ENCODE peak calls at places on chromosomes 7 and 10, in four cellular contexts. P, B, L and G are unnamed samples. For H3K27me3, the result is how much of the 10 kb centered on the place peaks cover.

GRCh38 chr10:4766449-4766848 is 59.6 kb upstream of the AKR1E2 start:
- DNase-seq in P (no peak), L (no peak), B (no peak), G (no peak)

GRCh38 chr10:60574388-60574787 is 184.7 kb upstream of the ANK3 start:
- DNase-seq in L (no peak), P (no peak), B (no peak), G (no peak)

GRCh38 chr7:158384746-158385145 is 202.9 kb downstream of the PTPRN2 start:
- DNase-seq in P (no peak), L (no peak), B (no peak), G (no peak)

GRCh38 chr10:20598590-20598989 is 298.5 kb downstream of the NEBL start:
- DNase-seq in P (no peak), B (peak), L (no peak), G (no peak)

GRCh38 chr10:95290801-95291633 is at the start of gene PDLIM1:
- DNase-seq in P (peak), L (peak), B (no peak), G (no peak)

GRCh38 chr10:119494224-119495060 is 48.1 kb downstream of the RGS10 start:
- DNase-seq in B (no peak), P (no peak), L (no peak), G (no peak)

GRCh38 chr10:12950583-12951128 is 50.9 kb downstream of the CCDC3 start:
- DNase-seq in L (no peak), B (no peak), P (no peak), G (no peak)

GRCh38 chr7:135178364-135178763 is 7.9 kb upstream of the CYREN start:
- DNase-seq in L (no peak), P (no peak), B (no peak), G (no peak)

GRCh38 chr7:2551418-2551817 is 3.9 kb downstream of the BRAT1 start:
- DNase-seq in P (no peak), B (no peak), L (no peak), G (no peak)

GRCh38 chr10:119327096-119327745 is 119.8 kb downstream of the GRK5 start:
- DNase-seq in B (no peak), L (no peak), P (no peak), G (no peak)

GRCh38 chr10:79331226-79331625 is 16.0 kb upstream of the PPIF start:
- DNase-seq in L (no peak), B (no peak), P (no peak), G (no peak)

GRCh38 chr10:127129104-127129503 is 67.3 kb downstream of the INSYN2A start:
- DNase-seq in B (no peak), P (no peak), L (no peak), G (no peak)

GRCh38 chr7:10412426-10413019 is 561.1 kb upstream of the PHF14 start:
- DNase-seq in L (peak), P (peak), B (no peak), G (peak)

GRCh38 chr10:60629332-60629731 is 148.9 kb upstream of the CDK1 start:
- DNase-seq in B (no peak), P (no peak), L (no peak), G (no peak)

GRCh38 chr7:108890862-108891261 is 321.2 kb downstream of the DNAJB9 start:
- DNase-seq in B (no peak), P (no peak), L (peak), G (no peak)

GRCh38 chr7:84368122-84368521 is 173.5 kb upstream of the SEMA3A start:
- DNase-seq in B (no peak), L (no peak), P (no peak), G (no peak)

GRCh38 chr10:68096913-68097509 is 12.3 kb upstream of the MYPN start:
- DNase-seq in L (no peak), P (no peak), B (peak), G (peak)

GRCh38 chr10:3074985-3075600 is 7.7 kb downstream of the PFKP start:
- DNase-seq in B (no peak), L (no peak), P (no peak), G (no peak)

GRCh38 chr10:75803816-75804576 is 372.6 kb downstream of the LRMDA start:
- DNase-seq in L (no peak), P (no peak), B (no peak), G (no peak)

GRCh38 chr10:50558368-50558767 is 65.4 kb downstream of the SGMS1 start:
- DNase-seq in B (no peak), L (no peak), P (no peak), G (no peak)

GRCh38 chr10:34998940-34999339 is 91.2 kb downstream of the CUL2 start:
- DNase-seq in P (no peak), L (no peak), B (no peak), G (no peak)

GRCh38 chr10:28089467-28089866 is 90.6 kb upstream of the ODAD2 start:
- DNase-seq in B (no peak), L (no peak), P (no peak), G (peak)

GRCh38 chr7:69751026-69751425 is 152.8 kb downstream of the AUTS2 start:
- DNase-seq in B (no peak), P (no peak), L (no peak), G (no peak)

GRCh38 chr7:87507446-87507845 is 32.0 kb upstream of the ABCB4 start:
- DNase-seq in P (no peak), B (no peak), L (peak), G (no peak)

GRCh38 chr10:122492955-122493597 is 31.7 kb downstream of the HTRA1 start:
- DNase-seq in P (no peak), L (no peak), B (no peak), G (no peak)

GRCh38 chr10:129673292-129673691 is 206.3 kb downstream of the MGMT start:
- DNase-seq in P (no peak), L (no peak), B (no peak), G (no peak)

GRCh38 chr10:42988517-42989395 is 88.1 kb upstream of the RET start:
- DNase-seq in B (no peak), P (peak), L (no peak), G (no peak)

GRCh38 chr10:30784521-30784895 is 155.0 kb upstream of the LYZL2 start:
- DNase-seq in B (no peak), P (no peak), L (no peak), G (no peak)

GRCh38 chr10:47207280-47207613 is 92.8 kb upstream of the GDF10 start:
- DNase-seq in L (peak), P (no peak), B (no peak), G (no peak)

GRCh38 chr10:92411406-92411805 is 120.4 kb downstream of the MARCHF5 start:
- DNase-seq in B (no peak), P (no peak), L (no peak), G (no peak)

GRCh38 chr10:88089498-88089897 is 226.1 kb downstream of the PTEN start:
- DNase-seq in P (no peak), L (no peak), B (no peak), G (no peak)

GRCh38 chr10:5343561-5343960 is 21.2 kb upstream of the UCN3 start:
- DNase-seq in P (no peak), B (no peak), L (peak), G (no peak)

GRCh38 chr7:132084776-132085388 is 491.4 kb downstream of the PLXNA4 start:
- DNase-seq in P (peak), L (peak), B (no peak), G (peak)
- TF ChIP-seq JUND in P (no peak), L (no peak), B (no peak), G (no peak)

GRCh38 chr10:100728928-100729876 is 16.2 kb upstream of the PAX2 start:
- DNase-seq in L (peak), B (no peak), P (peak), G (peak)

GRCh38 chr10:100733319-100733718 is 12.1 kb upstream of the PAX2 start:
- DNase-seq in P (no peak), L (no peak), B (no peak), G (no peak)

GRCh38 chr10:100729877-100730738 is 15.3 kb upstream of the PAX2 start:
- DNase-seq in P (no peak), B (no peak), L (no peak), G (no peak)

GRCh38 chr10:100731603-100732596 is 13.5 kb upstream of the PAX2 start:
- DNase-seq in B (no peak), L (no peak), P (no peak), G (no peak)

GRCh38 chr10:100730739-100731602 is 14.4 kb upstream of the PAX2 start:
- DNase-seq in P (no peak), L (peak), B (no peak), G (no peak)
- H3K27me3 ChIP-seq in P (under half), L (under half), B (half or more), G (under half)

GRCh38 chr7:98867271-98867701 is 2.5 kb downstream of the TMEM130 start:
- DNase-seq in P (no peak), B (no peak), L (no peak), G (no peak)
- TF ChIP-seq FOSL1 in P (no peak), B (no peak), L (no peak), G (no peak)

GRCh38 chr7:81857385-81857784 is 87.5 kb upstream of the HGF start:
- DNase-seq in P (no peak), L (no peak), B (no peak), G (no peak)
- TF ChIP-seq JUND in P (no peak), L (no peak), B (no peak), G (no peak)

DNA sequence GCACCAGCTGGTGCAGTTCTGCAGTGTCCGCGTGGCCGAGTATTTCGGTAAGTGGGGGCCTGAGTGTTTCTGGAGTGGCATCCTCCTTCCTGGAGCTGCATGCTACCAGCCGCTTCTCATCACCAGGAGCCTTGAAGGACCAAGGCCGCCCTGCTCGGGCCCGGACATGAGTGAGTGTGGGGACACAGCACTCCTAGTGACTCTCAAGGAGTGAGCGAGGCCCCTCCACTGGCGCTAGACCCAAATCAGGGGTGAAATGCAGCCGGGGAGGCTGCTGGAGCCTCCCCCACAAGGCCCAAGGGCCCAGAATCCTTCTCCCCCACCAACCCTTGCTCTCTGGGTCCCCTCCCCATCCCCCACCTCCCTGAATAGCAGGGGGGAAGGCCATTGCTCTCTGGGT is 48.0 kb downstream of the CAMK2B start:
- DNase-seq in L (no peak), B (no peak), P (no peak), G (no peak)
- H3K27me3 ChIP-seq in L (under half), B (under half), P (under half), G (under half)

DNA sequence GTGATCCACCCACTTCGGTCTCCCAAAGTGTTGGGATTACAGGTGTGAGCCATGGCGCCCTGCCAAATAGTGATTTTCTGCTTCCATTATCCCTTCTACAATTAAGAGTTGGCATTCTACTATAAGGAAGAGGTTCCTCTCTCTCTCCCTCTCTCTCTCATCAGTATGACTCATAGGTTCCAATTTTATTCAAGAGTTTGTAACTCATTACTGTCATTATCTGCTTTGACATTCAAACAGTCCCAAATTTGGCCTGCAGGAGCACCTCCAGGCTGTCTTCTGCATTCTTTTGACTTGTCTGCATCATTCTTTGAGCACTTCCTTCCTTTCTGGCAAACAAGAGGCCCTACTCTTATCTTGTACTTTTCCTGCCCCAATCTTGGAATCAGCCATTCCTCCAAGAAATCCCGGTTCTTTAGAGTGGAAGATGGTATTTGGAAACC is 33.2 kb upstream of the CALU start:
- DNase-seq in P (peak), L (no peak), B (no peak), G (no peak)
- TF ChIP-seq FOSL1 in P (peak), L (no peak), B (no peak), G (peak)

DNA sequence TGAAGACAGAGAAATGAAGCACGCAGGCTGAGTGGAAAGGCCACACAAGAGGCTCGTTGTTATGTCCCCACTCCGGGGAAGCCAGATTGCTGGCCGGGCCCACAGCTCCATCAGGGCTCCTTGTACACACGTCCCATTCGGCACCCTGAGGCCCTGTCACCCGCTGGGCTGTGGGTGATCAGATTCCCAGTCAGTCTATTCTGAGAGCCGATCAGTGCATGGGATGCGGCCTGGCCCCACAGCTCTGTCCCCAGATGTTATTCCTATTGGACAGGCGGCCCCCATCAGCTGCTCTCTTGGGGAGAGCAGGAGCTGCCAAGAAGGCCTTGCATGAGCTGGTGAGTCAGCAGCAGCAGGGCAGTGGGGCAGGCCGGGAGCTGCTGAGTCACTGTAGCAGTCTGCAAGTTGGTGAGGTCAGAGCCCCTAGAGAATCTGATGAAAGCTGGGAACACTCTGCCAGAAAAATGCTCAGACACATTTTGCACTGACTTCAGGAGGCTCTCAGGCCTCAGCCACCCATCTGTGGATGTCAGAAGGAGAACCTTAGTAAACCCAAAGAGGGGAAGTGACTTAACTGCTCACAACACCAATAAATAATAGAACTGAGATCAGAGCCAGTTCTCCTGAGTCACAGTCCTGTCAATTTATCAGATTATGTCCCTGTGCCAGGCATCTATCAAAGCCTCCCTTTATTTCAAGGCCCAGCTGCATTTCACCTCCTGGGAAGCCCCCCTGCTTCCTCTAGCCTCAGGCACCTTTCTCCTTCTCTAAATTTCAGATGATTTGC is 9.4 kb upstream of the PSAP start:
- DNase-seq in P (peak), L (peak), B (peak), G (peak)
- TF ChIP-seq JUND in P (peak), L (peak), B (peak), G (peak)